ENCODE peak calls at places on chromosomes 16 and 17, in six cellular contexts. One of them, this sample, is unnamed.

GRCh38 chr17:64343833-64344637 is 46.6 kb downstream of the PECAM1 start:
- DNase-seq in IMR-90: peak
- DNase-seq in stimulated activated CD8-positive, alpha-beta memory T cell treated with anti-CD3 and anti-CD28 coated beads, Interleukin-2, amount 100 ng/mL, for 1 hour: no peak
- DNase-seq in activated naive CD4-positive, alpha-beta T cell treated with Interleukin-2 at 50 U/mL for 16 hours: peak
- DNase-seq in nephron progenitor cell: peak
- DNase-seq in activated CD4-positive, alpha-beta T cell treated with anti-CD3 and anti-CD28 coated beads, Interleukin-2, amount 50 U/mL, for 1 hour: peak
- DNase-seq in this sample: peak

GRCh38 chr17:2695243-2695960 is 16.2 kb downstream of the CLUH start:
- DNase-seq in stimulated activated CD8-positive, alpha-beta memory T cell treated with anti-CD3 and anti-CD28 coated beads, Interleukin-2, amount 100 ng/mL, for 1 hour: no peak
- DNase-seq in activated naive CD4-positive, alpha-beta T cell treated with Interleukin-2 at 50 U/mL for 16 hours: no peak
- DNase-seq in IMR-90: no peak
- DNase-seq in nephron progenitor cell: no peak
- DNase-seq in activated CD4-positive, alpha-beta T cell treated with anti-CD3 and anti-CD28 coated beads, Interleukin-2, amount 50 U/mL, for 1 hour: no peak
- DNase-seq in this sample: no peak

GRCh38 chr16:85350973-85351372 is 238.7 kb upstream of the CIBAR2 start:
- DNase-seq in IMR-90: peak
- DNase-seq in activated naive CD4-positive, alpha-beta T cell treated with Interleukin-2 at 50 U/mL for 16 hours: no peak
- DNase-seq in stimulated activated CD8-positive, alpha-beta memory T cell treated with anti-CD3 and anti-CD28 coated beads, Interleukin-2, amount 100 ng/mL, for 1 hour: no peak
- DNase-seq in nephron progenitor cell: no peak
- DNase-seq in activated CD4-positive, alpha-beta T cell treated with anti-CD3 and anti-CD28 coated beads, Interleukin-2, amount 50 U/mL, for 1 hour: no peak
- DNase-seq in this sample: peak

GRCh38 chr17:38563362-38564253 is 42.1 kb downstream of the SRCIN1 start:
- DNase-seq in activated naive CD4-positive, alpha-beta T cell treated with Interleukin-2 at 50 U/mL for 16 hours: no peak
- DNase-seq in nephron progenitor cell: peak
- DNase-seq in IMR-90: no peak
- DNase-seq in stimulated activated CD8-positive, alpha-beta memory T cell treated with anti-CD3 and anti-CD28 coated beads, Interleukin-2, amount 100 ng/mL, for 1 hour: no peak
- DNase-seq in activated CD4-positive, alpha-beta T cell treated with anti-CD3 and anti-CD28 coated beads, Interleukin-2, amount 50 U/mL, for 1 hour: no peak
- DNase-seq in this sample: no peak

GRCh38 chr17:82242977-82243647 is 14.3 kb downstream of the SLC16A3 start:
- DNase-seq in IMR-90: peak
- DNase-seq in stimulated activated CD8-positive, alpha-beta memory T cell treated with anti-CD3 and anti-CD28 coated beads, Interleukin-2, amount 100 ng/mL, for 1 hour: no peak
- DNase-seq in activated naive CD4-positive, alpha-beta T cell treated with Interleukin-2 at 50 U/mL for 16 hours: no peak
- DNase-seq in activated CD4-positive, alpha-beta T cell treated with anti-CD3 and anti-CD28 coated beads, Interleukin-2, amount 50 U/mL, for 1 hour: no peak
- DNase-seq in nephron progenitor cell: no peak
- DNase-seq in this sample: peak

GRCh38 chr17:10290046-10290445 is 82.8 kb downstream of the MYH13 start:
- DNase-seq in stimulated activated CD8-positive, alpha-beta memory T cell treated with anti-CD3 and anti-CD28 coated beads, Interleukin-2, amount 100 ng/mL, for 1 hour: no peak
- DNase-seq in nephron progenitor cell: no peak
- DNase-seq in activated naive CD4-positive, alpha-beta T cell treated with Interleukin-2 at 50 U/mL for 16 hours: no peak
- DNase-seq in activated CD4-positive, alpha-beta T cell treated with anti-CD3 and anti-CD28 coated beads, Interleukin-2, amount 50 U/mL, for 1 hour: no peak
- DNase-seq in IMR-90: no peak
- DNase-seq in this sample: peak

GRCh38 chr17:7281953-7282751 is 634 bp downstream of the SLC2A4 start:
- DNase-seq in IMR-90: no peak
- DNase-seq in nephron progenitor cell: peak
- DNase-seq in activated CD4-positive, alpha-beta T cell treated with anti-CD3 and anti-CD28 coated beads, Interleukin-2, amount 50 U/mL, for 1 hour: no peak
- DNase-seq in activated naive CD4-positive, alpha-beta T cell treated with Interleukin-2 at 50 U/mL for 16 hours: no peak
- DNase-seq in stimulated activated CD8-positive, alpha-beta memory T cell treated with anti-CD3 and anti-CD28 coated beads, Interleukin-2, amount 100 ng/mL, for 1 hour: no peak
- DNase-seq in this sample: peak

GRCh38 chr17:79931517-79932309 is 92.5 kb upstream of the CBX4 start:
- DNase-seq in IMR-90: peak
- DNase-seq in stimulated activated CD8-positive, alpha-beta memory T cell treated with anti-CD3 and anti-CD28 coated beads, Interleukin-2, amount 100 ng/mL, for 1 hour: no peak
- DNase-seq in activated CD4-positive, alpha-beta T cell treated with anti-CD3 and anti-CD28 coated beads, Interleukin-2, amount 50 U/mL, for 1 hour: no peak
- DNase-seq in nephron progenitor cell: no peak
- DNase-seq in activated naive CD4-positive, alpha-beta T cell treated with Interleukin-2 at 50 U/mL for 16 hours: no peak
- DNase-seq in this sample: no peak

GRCh38 chr17:50201226-50201854 is at the start of gene COL1A1:
- DNase-seq in nephron progenitor cell: peak
- DNase-seq in activated naive CD4-positive, alpha-beta T cell treated with Interleukin-2 at 50 U/mL for 16 hours: no peak
- DNase-seq in IMR-90: peak
- DNase-seq in activated CD4-positive, alpha-beta T cell treated with anti-CD3 and anti-CD28 coated beads, Interleukin-2, amount 50 U/mL, for 1 hour: no peak
- DNase-seq in stimulated activated CD8-positive, alpha-beta memory T cell treated with anti-CD3 and anti-CD28 coated beads, Interleukin-2, amount 100 ng/mL, for 1 hour: no peak
- DNase-seq in this sample: peak

GRCh38 chr17:32609085-32609484 is 122.3 kb downstream of the CDK5R1 start:
- DNase-seq in activated naive CD4-positive, alpha-beta T cell treated with Interleukin-2 at 50 U/mL for 16 hours: peak
- DNase-seq in activated CD4-positive, alpha-beta T cell treated with anti-CD3 and anti-CD28 coated beads, Interleukin-2, amount 50 U/mL, for 1 hour: peak
- DNase-seq in stimulated activated CD8-positive, alpha-beta memory T cell treated with anti-CD3 and anti-CD28 coated beads, Interleukin-2, amount 100 ng/mL, for 1 hour: peak
- DNase-seq in IMR-90: no peak
- DNase-seq in nephron progenitor cell: no peak
- DNase-seq in this sample: peak

GRCh38 chr17:41965694-41966375 is 760 bp upstream of the CNP start:
- DNase-seq in nephron progenitor cell: peak
- DNase-seq in stimulated activated CD8-positive, alpha-beta memory T cell treated with anti-CD3 and anti-CD28 coated beads, Interleukin-2, amount 100 ng/mL, for 1 hour: peak
- DNase-seq in activated naive CD4-positive, alpha-beta T cell treated with Interleukin-2 at 50 U/mL for 16 hours: peak
- DNase-seq in activated CD4-positive, alpha-beta T cell treated with anti-CD3 and anti-CD28 coated beads, Interleukin-2, amount 50 U/mL, for 1 hour: peak
- DNase-seq in IMR-90: peak
- DNase-seq in this sample: peak

GRCh38 chr16:56734429-56734828 is 4.5 kb downstream of the NUP93 start:
- DNase-seq in activated naive CD4-positive, alpha-beta T cell treated with Interleukin-2 at 50 U/mL for 16 hours: no peak
- DNase-seq in activated CD4-positive, alpha-beta T cell treated with anti-CD3 and anti-CD28 coated beads, Interleukin-2, amount 50 U/mL, for 1 hour: no peak
- DNase-seq in IMR-90: peak
- DNase-seq in nephron progenitor cell: no peak
- DNase-seq in stimulated activated CD8-positive, alpha-beta memory T cell treated with anti-CD3 and anti-CD28 coated beads, Interleukin-2, amount 100 ng/mL, for 1 hour: no peak
- DNase-seq in this sample: no peak

GRCh38 chr17:19646788-19647696 is 1.5 kb upstream of the ALDH3A2 start:
- DNase-seq in stimulated activated CD8-positive, alpha-beta memory T cell treated with anti-CD3 and anti-CD28 coated beads, Interleukin-2, amount 100 ng/mL, for 1 hour: no peak
- DNase-seq in activated CD4-positive, alpha-beta T cell treated with anti-CD3 and anti-CD28 coated beads, Interleukin-2, amount 50 U/mL, for 1 hour: no peak
- DNase-seq in IMR-90: no peak
- DNase-seq in activated naive CD4-positive, alpha-beta T cell treated with Interleukin-2 at 50 U/mL for 16 hours: no peak
- DNase-seq in nephron progenitor cell: no peak
- DNase-seq in this sample: no peak

GRCh38 chr17:82882715-82883446 is 43.1 kb upstream of the ZNF750 start:
- DNase-seq in stimulated activated CD8-positive, alpha-beta memory T cell treated with anti-CD3 and anti-CD28 coated beads, Interleukin-2, amount 100 ng/mL, for 1 hour: peak
- DNase-seq in activated naive CD4-positive, alpha-beta T cell treated with Interleukin-2 at 50 U/mL for 16 hours: peak
- DNase-seq in nephron progenitor cell: no peak
- DNase-seq in activated CD4-positive, alpha-beta T cell treated with anti-CD3 and anti-CD28 coated beads, Interleukin-2, amount 50 U/mL, for 1 hour: peak
- DNase-seq in IMR-90: no peak
- DNase-seq in this sample: no peak

GRCh38 chr17:41728056-41728455 is 6.4 kb downstream of the HAP1 start:
- DNase-seq in nephron progenitor cell: no peak
- DNase-seq in activated naive CD4-positive, alpha-beta T cell treated with Interleukin-2 at 50 U/mL for 16 hours: no peak
- DNase-seq in activated CD4-positive, alpha-beta T cell treated with anti-CD3 and anti-CD28 coated beads, Interleukin-2, amount 50 U/mL, for 1 hour: no peak
- DNase-seq in stimulated activated CD8-positive, alpha-beta memory T cell treated with anti-CD3 and anti-CD28 coated beads, Interleukin-2, amount 100 ng/mL, for 1 hour: no peak
- DNase-seq in IMR-90: no peak
- DNase-seq in this sample: no peak

GRCh38 chr16:77951788-77952187 is 70.6 kb upstream of the CLEC3A start:
- DNase-seq in stimulated activated CD8-positive, alpha-beta memory T cell treated with anti-CD3 and anti-CD28 coated beads, Interleukin-2, amount 100 ng/mL, for 1 hour: no peak
- DNase-seq in nephron progenitor cell: no peak
- DNase-seq in activated naive CD4-positive, alpha-beta T cell treated with Interleukin-2 at 50 U/mL for 16 hours: no peak
- DNase-seq in activated CD4-positive, alpha-beta T cell treated with anti-CD3 and anti-CD28 coated beads, Interleukin-2, amount 50 U/mL, for 1 hour: no peak
- DNase-seq in IMR-90: no peak
- DNase-seq in this sample: no peak